ENCODE peak calls at places on chromosome 14, in four cellular contexts. One of them, this sample, is unnamed.

GRCh38 chr14:104531421-104532190 is 48.0 kb upstream of the C14orf180 start:
- DNase-seq in NCI-H1694 treated with DMSO at 0.1 percent for 48 hours: no peak
- DNase-seq in dorsolateral prefrontal cortex: no peak
- DNase-seq in fibroblast of the conjunctiva: no peak
- DNase-seq in this sample: no peak

GRCh38 chr14:52032196-52032865 is 36.5 kb downstream of the NID2 start:
- DNase-seq in dorsolateral prefrontal cortex: no peak
- DNase-seq in NCI-H1694 treated with DMSO at 0.1 percent for 48 hours: no peak
- DNase-seq in fibroblast of the conjunctiva: no peak
- DNase-seq in this sample: no peak

GRCh38 chr14:104746071-104746545 is 6.8 kb upstream of the SIVA1 start:
- DNase-seq in dorsolateral prefrontal cortex: no peak
- DNase-seq in fibroblast of the conjunctiva: no peak
- DNase-seq in NCI-H1694 treated with DMSO at 0.1 percent for 48 hours: no peak
- DNase-seq in this sample: no peak

GRCh38 chr14:105087963-105088811 is 23.0 kb upstream of the GPR132 start:
- DNase-seq in fibroblast of the conjunctiva: no peak
- DNase-seq in NCI-H1694 treated with DMSO at 0.1 percent for 48 hours: peak; percentile 85
- DNase-seq in dorsolateral prefrontal cortex: no peak
- DNase-seq in this sample: no peak

GRCh38 chr14:20455355-20456300 is 602 bp downstream of the APEX1 start:
- DNase-seq in fibroblast of the conjunctiva: peak; percentile 70
- DNase-seq in NCI-H1694 treated with DMSO at 0.1 percent for 48 hours: peak; percentile 98
- DNase-seq in dorsolateral prefrontal cortex: peak; percentile 51
- DNase-seq in this sample: peak; percentile 66

GRCh38 chr14:34906287-34906686 is 31.1 kb upstream of the BAZ1A start:
- DNase-seq in dorsolateral prefrontal cortex: no peak
- DNase-seq in fibroblast of the conjunctiva: no peak
- DNase-seq in NCI-H1694 treated with DMSO at 0.1 percent for 48 hours: no peak
- DNase-seq in this sample: no peak

GRCh38 chr14:90645842-90646443 is 170.3 kb downstream of the TTC7B start:
- DNase-seq in fibroblast of the conjunctiva: no peak
- DNase-seq in NCI-H1694 treated with DMSO at 0.1 percent for 48 hours: no peak
- DNase-seq in dorsolateral prefrontal cortex: no peak
- DNase-seq in this sample: no peak

GRCh38 chr14:91143862-91144261 is 30.0 kb downstream of the DGLUCY start:
- DNase-seq in fibroblast of the conjunctiva: no peak
- DNase-seq in NCI-H1694 treated with DMSO at 0.1 percent for 48 hours: peak; percentile 90
- DNase-seq in dorsolateral prefrontal cortex: no peak
- DNase-seq in this sample: no peak

GRCh38 chr14:90517431-90517841 is 120.6 kb downstream of the CALM1 start:
- DNase-seq in NCI-H1694 treated with DMSO at 0.1 percent for 48 hours: no peak
- DNase-seq in fibroblast of the conjunctiva: no peak
- DNase-seq in dorsolateral prefrontal cortex: no peak
- DNase-seq in this sample: no peak

GRCh38 chr14:23665302-23666016 is 29.3 kb downstream of the DHRS2 start:
- DNase-seq in NCI-H1694 treated with DMSO at 0.1 percent for 48 hours: no peak
- DNase-seq in fibroblast of the conjunctiva: no peak
- DNase-seq in dorsolateral prefrontal cortex: no peak
- DNase-seq in this sample: no peak

GRCh38 chr14:103259801-103260628 is 74.0 kb upstream of the EIF5 start:
- DNase-seq in fibroblast of the conjunctiva: no peak
- DNase-seq in NCI-H1694 treated with DMSO at 0.1 percent for 48 hours: no peak
- DNase-seq in dorsolateral prefrontal cortex: no peak
- DNase-seq in this sample: no peak

GRCh38 chr14:53327716-53328115 is 174.6 kb upstream of the DDHD1 start:
- DNase-seq in fibroblast of the conjunctiva: no peak
- DNase-seq in dorsolateral prefrontal cortex: no peak
- DNase-seq in NCI-H1694 treated with DMSO at 0.1 percent for 48 hours: no peak
- DNase-seq in this sample: no peak

GRCh38 chr14:43308411-43308810 is 1198.7 kb downstream of the FSCB start:
- DNase-seq in NCI-H1694 treated with DMSO at 0.1 percent for 48 hours: no peak
- DNase-seq in fibroblast of the conjunctiva: no peak
- DNase-seq in dorsolateral prefrontal cortex: no peak
- DNase-seq in this sample: no peak

GRCh38 chr14:96461950-96462798 is 40.0 kb upstream of the PAPOLA start:
- DNase-seq in dorsolateral prefrontal cortex: no peak
- DNase-seq in NCI-H1694 treated with DMSO at 0.1 percent for 48 hours: no peak
- DNase-seq in fibroblast of the conjunctiva: no peak
- DNase-seq in this sample: no peak

GRCh38 chr14:92645841-92646478 is 102.5 kb downstream of the LGMN start:
- DNase-seq in fibroblast of the conjunctiva: no peak
- DNase-seq in dorsolateral prefrontal cortex: no peak
- DNase-seq in NCI-H1694 treated with DMSO at 0.1 percent for 48 hours: no peak
- DNase-seq in this sample: peak; percentile 94

GRCh38 chr14:92922883-92923743 is at the start of gene CHGA:
- DNase-seq in dorsolateral prefrontal cortex: peak; percentile 74
- DNase-seq in NCI-H1694 treated with DMSO at 0.1 percent for 48 hours: peak; percentile 78
- DNase-seq in fibroblast of the conjunctiva: no peak
- DNase-seq in this sample: no peak

GRCh38 chr14:51677276-51677675 is 25.6 kb downstream of the FRMD6 start:
- DNase-seq in dorsolateral prefrontal cortex: no peak
- DNase-seq in fibroblast of the conjunctiva: peak; percentile 46
- DNase-seq in NCI-H1694 treated with DMSO at 0.1 percent for 48 hours: no peak
- DNase-seq in this sample: no peak

GRCh38 chr14:54138024-54138353 is 181.4 kb upstream of the BMP4 start:
- DNase-seq in NCI-H1694 treated with DMSO at 0.1 percent for 48 hours: no peak
- DNase-seq in dorsolateral prefrontal cortex: no peak
- DNase-seq in fibroblast of the conjunctiva: no peak
- DNase-seq in this sample: no peak

GRCh38 chr14:24194186-24194872 is 912 bp downstream of the TM9SF1 start:
- DNase-seq in dorsolateral prefrontal cortex: no peak
- DNase-seq in NCI-H1694 treated with DMSO at 0.1 percent for 48 hours: no peak
- DNase-seq in fibroblast of the conjunctiva: no peak
- DNase-seq in this sample: no peak

GRCh38 chr14:76950043-76951020 is 78.2 kb downstream of the IRF2BPL start:
- DNase-seq in dorsolateral prefrontal cortex: no peak
- DNase-seq in NCI-H1694 treated with DMSO at 0.1 percent for 48 hours: no peak
- DNase-seq in fibroblast of the conjunctiva: no peak
- DNase-seq in this sample: no peak

GRCh38 chr14:72550513-72550912 is 343.4 kb downstream of the DPF3 start:
- DNase-seq in dorsolateral prefrontal cortex: no peak
- DNase-seq in NCI-H1694 treated with DMSO at 0.1 percent for 48 hours: no peak
- DNase-seq in fibroblast of the conjunctiva: no peak
- DNase-seq in this sample: no peak

GRCh38 chr14:55448146-55448614 is 7.8 kb upstream of the TBPL2 start:
- DNase-seq in dorsolateral prefrontal cortex: no peak
- DNase-seq in NCI-H1694 treated with DMSO at 0.1 percent for 48 hours: no peak
- DNase-seq in fibroblast of the conjunctiva: peak; percentile 72
- DNase-seq in this sample: peak; percentile 96

GRCh38 chr14:51242545-51243490 is 2.8 kb downstream of the TMX1 start:
- DNase-seq in NCI-H1694 treated with DMSO at 0.1 percent for 48 hours: no peak
- DNase-seq in fibroblast of the conjunctiva: no peak
- DNase-seq in dorsolateral prefrontal cortex: no peak
- DNase-seq in this sample: no peak

GRCh38 chr14:29895591-29896043 is 32.0 kb downstream of the PRKD1 start:
- DNase-seq in NCI-H1694 treated with DMSO at 0.1 percent for 48 hours: no peak
- DNase-seq in fibroblast of the conjunctiva: no peak
- DNase-seq in dorsolateral prefrontal cortex: no peak
- DNase-seq in this sample: no peak

GRCh38 chr14:71521238-71521637 is 411.0 kb upstream of the RGS6 start:
- DNase-seq in fibroblast of the conjunctiva: no peak
- DNase-seq in dorsolateral prefrontal cortex: no peak
- DNase-seq in NCI-H1694 treated with DMSO at 0.1 percent for 48 hours: no peak
- DNase-seq in this sample: no peak

GRCh38 chr14:104931323-104931770 is 6.7 kb downstream of the PLD4 start:
- DNase-seq in NCI-H1694 treated with DMSO at 0.1 percent for 48 hours: no peak
- DNase-seq in fibroblast of the conjunctiva: no peak
- DNase-seq in dorsolateral prefrontal cortex: no peak
- DNase-seq in this sample: no peak

GRCh38 chr14:51552768-51553426 is 98.8 kb upstream of the FRMD6 start:
- DNase-seq in NCI-H1694 treated with DMSO at 0.1 percent for 48 hours: peak; percentile 36
- DNase-seq in dorsolateral prefrontal cortex: no peak
- DNase-seq in fibroblast of the conjunctiva: no peak
- DNase-seq in this sample: no peak

GRCh38 chr14:75794615-75795038 is 133.6 kb downstream of the TTLL5 start:
- DNase-seq in NCI-H1694 treated with DMSO at 0.1 percent for 48 hours: no peak
- DNase-seq in fibroblast of the conjunctiva: peak; percentile 77
- DNase-seq in dorsolateral prefrontal cortex: no peak
- DNase-seq in this sample: peak; percentile 63

GRCh38 chr14:51219473-51220448 is 20.3 kb upstream of the TMX1 start:
- DNase-seq in NCI-H1694 treated with DMSO at 0.1 percent for 48 hours: peak; percentile 70
- DNase-seq in dorsolateral prefrontal cortex: no peak
- DNase-seq in fibroblast of the conjunctiva: peak; percentile 33
- DNase-seq in this sample: no peak

GRCh38 chr14:61280092-61280525 is 1.0 kb downstream of the TMEM30B start:
- DNase-seq in dorsolateral prefrontal cortex: no peak
- DNase-seq in NCI-H1694 treated with DMSO at 0.1 percent for 48 hours: no peak
- DNase-seq in fibroblast of the conjunctiva: no peak
- DNase-seq in this sample: no peak

GRCh38 chr14:70811065-70811464 is 1.8 kb upstream of the MAP3K9 start:
- DNase-seq in fibroblast of the conjunctiva: no peak
- DNase-seq in dorsolateral prefrontal cortex: no peak
- DNase-seq in NCI-H1694 treated with DMSO at 0.1 percent for 48 hours: no peak
- DNase-seq in this sample: no peak

GRCh38 chr14:90460136-90460535 is 63.3 kb downstream of the CALM1 start:
- DNase-seq in fibroblast of the conjunctiva: no peak
- DNase-seq in NCI-H1694 treated with DMSO at 0.1 percent for 48 hours: no peak
- DNase-seq in dorsolateral prefrontal cortex: no peak
- DNase-seq in this sample: no peak

GRCh38 chr14:81990312-81990761 is 456.7 kb upstream of the SEL1L start:
- DNase-seq in dorsolateral prefrontal cortex: peak; percentile 24
- DNase-seq in fibroblast of the conjunctiva: peak; percentile 20
- DNase-seq in NCI-H1694 treated with DMSO at 0.1 percent for 48 hours: peak; percentile 69
- DNase-seq in this sample: no peak

GRCh38 chr14:105929327-105930081 is 403.1 kb downstream of the TMEM121 start:
- DNase-seq in NCI-H1694 treated with DMSO at 0.1 percent for 48 hours: no peak
- DNase-seq in dorsolateral prefrontal cortex: no peak
- DNase-seq in fibroblast of the conjunctiva: no peak
- DNase-seq in this sample: no peak

GRCh38 chr14:54338696-54339317 is 58.0 kb upstream of the CDKN3 start:
- DNase-seq in dorsolateral prefrontal cortex: no peak
- DNase-seq in NCI-H1694 treated with DMSO at 0.1 percent for 48 hours: no peak
- DNase-seq in fibroblast of the conjunctiva: peak; percentile 44
- DNase-seq in this sample: peak; percentile 29

GRCh38 chr14:91964724-91965123 is 17.2 kb upstream of the FBLN5 start:
- DNase-seq in NCI-H1694 treated with DMSO at 0.1 percent for 48 hours: no peak
- DNase-seq in fibroblast of the conjunctiva: no peak
- DNase-seq in dorsolateral prefrontal cortex: no peak
- DNase-seq in this sample: no peak

This sample was measured in AG09309.